ENCODE peak calls at places on chromosomes 11 and 22, in seven cellular contexts. O is esophagus squamous epithelium, V is tibial artery, A is pancreas, C is Peyer's patch, E is OCI-LY7, S is PC-3. F is an unnamed sample. For H3K4me1, the result is how much of the 10 kb centered on the place peaks cover.

GRCh38 chr11:35393093-35393492 is 26.3 kb downstream of the SLC1A2 start:
- DNase-seq in V (no peak), O (no peak), A (no peak), C (no peak), S (no peak), E (no peak), F (no peak)

GRCh38 chr11:66981976-66982578 is 7.0 kb downstream of the C11orf86 start:
- DNase-seq in O (peak), C (peak), E (no peak), S (peak), V (peak), A (peak), F (peak)

GRCh38 chr11:60905551-60906113 is 753 bp downstream of the PRPF19 start:
- DNase-seq in S (peak), A (peak), E (peak), C (no peak), V (no peak), O (no peak), F (peak)

GRCh38 chr22:35938226-35938625 is 90.4 kb downstream of the RBFOX2 start:
- DNase-seq in V (no peak), S (no peak), O (no peak), C (no peak), A (no peak), E (no peak), F (no peak)

GRCh38 chr11:74988541-74989268 is at the start of gene NEU3:
- DNase-seq in O (peak), S (peak), E (peak), C (peak), V (peak), A (peak), F (peak)

GRCh38 chr11:95081010-95081409 is 8.6 kb upstream of the ENDOD1 start:
- DNase-seq in C (no peak), E (no peak), A (no peak), S (no peak), V (no peak), O (no peak), F (no peak)

GRCh38 chr22:22080270-22080669 is 97.7 kb upstream of the TOP3B start:
- DNase-seq in E (no peak), V (no peak), O (no peak), S (no peak), C (no peak), A (no peak), F (no peak)

GRCh38 chr11:93895106-93895862 is 44.9 kb upstream of the VSTM5 start:
- DNase-seq in A (peak), O (no peak), E (peak), S (peak), V (no peak), C (no peak), F (peak)

GRCh38 chr11:63556404-63556803 is 6.8 kb downstream of the PLAAT2 start:
- DNase-seq in A (no peak), E (no peak), O (no peak), C (no peak), V (no peak), S (no peak), F (no peak)

GRCh38 chr11:63554901-63555218 is 8.3 kb downstream of the PLAAT2 start:
- DNase-seq in V (no peak), S (no peak), O (no peak), E (no peak), A (no peak), C (no peak), F (no peak)

GRCh38 chr11:63551889-63552266 is 11.3 kb downstream of the PLAAT2 start:
- DNase-seq in A (no peak), E (no peak), O (no peak), S (no peak), V (no peak), C (no peak), F (no peak)

GRCh38 chr11:63552921-63553320 is 10.3 kb downstream of the PLAAT2 start:
- DNase-seq in V (no peak), C (no peak), A (no peak), E (no peak), O (no peak), S (peak), F (no peak)

DNA sequence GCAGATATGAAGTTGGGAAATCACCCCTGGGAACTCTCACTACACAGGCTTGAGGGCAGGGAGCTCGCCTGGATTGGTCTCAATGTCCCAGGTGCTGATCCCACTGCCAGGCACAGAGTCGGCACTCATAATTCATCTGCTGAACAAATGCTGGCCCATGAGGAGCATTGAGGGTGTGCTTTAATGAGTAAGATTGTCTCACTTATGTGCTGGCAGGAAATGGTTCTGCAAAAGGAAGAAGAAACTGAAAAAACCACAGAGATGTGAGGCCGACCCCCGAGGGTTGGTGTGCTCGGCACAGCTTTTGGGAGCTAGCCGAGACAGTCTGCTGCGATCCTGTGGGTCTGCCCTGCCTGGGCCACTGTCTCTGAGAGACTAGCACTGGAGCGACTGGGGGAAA is 9.4 kb downstream of the PLAAT2 start:
- DNase-seq in O (no peak), C (peak), E (peak), A (no peak), S (peak), V (no peak), F (peak)
- H3K27ac ChIP-seq in O (peak), C (peak), E (peak), A (no peak), S (peak), V (no peak), F (peak)

DNA sequence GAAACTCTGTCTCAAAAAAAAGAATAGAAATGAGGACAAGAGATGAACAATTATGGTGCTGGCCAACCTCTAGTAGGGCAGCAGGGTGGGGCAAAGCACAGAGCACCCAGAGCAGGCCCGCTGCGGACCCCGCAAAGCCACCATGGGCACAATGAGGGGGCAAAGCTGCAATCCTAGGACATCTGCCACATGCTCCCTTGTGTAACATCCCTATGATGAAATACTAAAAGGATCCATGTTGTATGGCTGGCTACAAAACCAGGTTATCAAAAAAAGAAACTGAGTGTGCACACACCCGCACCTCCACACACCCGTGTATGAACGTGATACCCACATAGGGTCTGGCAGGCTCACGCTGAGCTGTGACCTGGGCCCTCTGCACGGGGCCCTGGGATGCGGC is 7.4 kb downstream of the ATP5MGL start:
- DNase-seq in E (no peak), O (no peak), C (no peak), V (no peak), A (no peak), S (no peak), F (no peak)
- H3K4me1 ChIP-seq in E (under half), O (under half), C (under half), V (half or more), A (under half), S (under half), F (under half)

GRCh38 chr11:72039108-72039850 is 40.6 kb downstream of the IL18BP start:
- DNase-seq in O (no peak), C (peak), S (no peak), A (peak), E (peak), V (peak), F (peak)

GRCh38 chr11:72038491-72038890 is 39.8 kb downstream of the IL18BP start:
- DNase-seq in V (peak), A (peak), O (no peak), E (no peak), S (peak), C (peak), F (peak)

GRCh38 chr11:72040497-72041363 is 39.6 kb downstream of the NUMA1 start:
- DNase-seq in E (peak), S (peak), V (peak), C (peak), O (peak), A (peak), F (peak)

GRCh38 chr11:72036687-72037086 is 38.0 kb downstream of the IL18BP start:
- DNase-seq in E (no peak), A (no peak), V (no peak), S (no peak), O (no peak), C (no peak), F (no peak)

DNA sequence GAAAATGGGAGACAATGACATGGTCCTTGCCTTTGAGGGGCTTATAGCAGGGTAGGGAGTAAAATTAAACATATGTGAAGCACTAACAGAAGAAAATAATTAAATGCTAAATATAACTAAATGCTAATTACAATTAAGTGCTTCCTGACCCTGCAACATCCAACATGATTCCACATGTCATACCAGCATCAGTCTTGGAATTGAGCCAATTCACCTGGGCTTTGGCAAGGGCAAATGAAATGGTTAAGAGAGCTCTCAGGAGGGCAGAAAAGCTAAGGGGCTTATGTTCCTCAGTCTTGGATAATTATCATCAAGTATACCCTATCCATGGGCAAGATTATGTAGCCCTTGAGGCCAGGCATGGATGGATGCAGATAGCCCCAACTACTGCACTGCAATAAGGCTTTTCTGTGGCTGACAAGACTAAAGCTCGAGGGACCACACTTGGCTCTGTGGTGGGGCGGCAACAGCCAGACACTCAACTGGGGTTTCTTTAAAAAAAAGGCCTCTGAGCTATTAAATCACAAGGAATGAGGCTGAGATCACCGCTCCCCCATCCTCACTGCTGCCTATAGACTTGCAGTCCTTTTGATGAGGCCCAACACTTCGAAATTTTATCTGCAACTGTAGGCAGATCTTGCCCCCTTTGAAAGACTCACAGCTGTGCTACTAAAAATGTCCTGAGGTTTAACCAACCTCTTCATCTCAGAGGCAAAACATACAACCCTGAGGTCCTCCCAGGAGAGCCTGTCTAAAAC is 39.0 kb downstream of the IL18BP start:
- DNase-seq in A (no peak), E (peak), O (no peak), C (no peak), S (no peak), V (no peak), F (no peak)
- H3K27ac ChIP-seq in A (no peak), E (peak), O (peak), C (peak), S (no peak), V (peak), F (peak)

GRCh38 chr11:128506384-128506783 is 81.0 kb downstream of the ETS1 start:
- DNase-seq in S (no peak), A (no peak), V (no peak), C (no peak), O (no peak), E (no peak), F (no peak)
- H3K4me1 ChIP-seq in S (half or more), A (under half), V (half or more), C (under half), O (half or more), E (half or more), F (under half)

GRCh38 chr11:2158291-2158737 is 2.7 kb downstream of the INS start:
- DNase-seq in S (no peak), V (no peak), E (no peak), C (no peak), A (no peak), O (no peak), F (no peak)
- H3K27ac ChIP-seq in S (no peak), V (no peak), E (no peak), C (no peak), A (no peak), O (no peak), F (no peak)

GRCh38 chr11:133007020-133007584 is 525.2 kb downstream of the OPCML start:
- DNase-seq in E (no peak), O (no peak), A (no peak), S (no peak), C (no peak), V (no peak), F (peak)
- H3K4me1 ChIP-seq in E (under half), O (under half), A (under half), S (under half), C (under half), V (under half), F (under half)

DNA sequence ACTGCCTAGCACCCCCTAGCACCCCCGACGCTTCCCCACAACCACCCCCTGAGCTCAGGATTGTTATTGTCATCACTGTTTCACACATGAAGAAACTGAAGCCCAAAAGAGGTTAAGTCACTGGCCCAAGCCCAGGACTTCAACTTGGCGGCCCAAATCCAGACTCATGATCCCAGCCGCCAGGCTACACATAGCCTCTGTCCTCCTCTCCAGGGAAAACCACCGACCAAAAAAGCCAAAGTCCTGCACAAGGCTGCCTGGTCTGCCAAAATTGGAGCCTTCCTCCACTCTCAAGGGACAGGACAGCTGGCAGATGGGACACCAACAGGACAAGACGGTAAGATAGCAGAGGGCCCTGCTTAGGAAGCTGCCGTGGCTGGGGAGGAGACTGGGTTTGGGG is 10.8 kb downstream of the L3MBTL2 start:
- DNase-seq in S (no peak), O (no peak), C (no peak), V (no peak), E (no peak), A (no peak), F (no peak)
- H3K27ac ChIP-seq in S (no peak), O (peak), C (no peak), V (no peak), E (no peak), A (no peak), F (no peak)

GRCh38 chr11:78417175-78417887 is at the start of gene GAB2:
- DNase-seq in E (no peak), A (peak), O (no peak), S (peak), C (peak), V (peak), F (no peak)
- H3K4me1 ChIP-seq in E (under half), A (under half), O (half or more), S (under half), C (under half), V (half or more), F (under half)

GRCh38 chr22:45336971-45337431 is 27.3 kb downstream of the FAM118A start:
- DNase-seq in S (no peak), V (peak), C (no peak), A (peak), E (no peak), O (no peak), F (no peak)

GRCh38 chr22:45337536-45337935 is 27.8 kb downstream of the FAM118A start:
- DNase-seq in A (no peak), O (no peak), V (no peak), C (no peak), S (no peak), E (no peak), F (no peak)

GRCh38 chr22:45340323-45340722 is 30.6 kb downstream of the FAM118A start:
- DNase-seq in C (no peak), S (no peak), V (no peak), O (no peak), A (no peak), E (no peak), F (no peak)

GRCh38 chr22:45341503-45341902 is 31.8 kb downstream of the FAM118A start:
- DNase-seq in C (no peak), A (no peak), E (no peak), S (no peak), V (no peak), O (no peak), F (peak)

GRCh38 chr22:45338795-45339194 is 29.1 kb downstream of the FAM118A start:
- DNase-seq in V (no peak), A (no peak), E (no peak), O (no peak), S (no peak), C (no peak), F (no peak)
- H3K27ac ChIP-seq in V (no peak), A (no peak), E (no peak), O (no peak), S (no peak), C (no peak), F (no peak)